ENCODE peak calls at places on chromosomes 2 and 18, in seven cellular contexts. One of them, this sample, is unnamed.

GRCh38 chr18:76483780-76484179 is 11.3 kb downstream of the ZNF516 start:
- DNase-seq in CD4-positive, alpha-beta T cell: no peak
- DNase-seq in AG09309: no peak
- DNase-seq in Calu3: no peak
- DNase-seq in posterior cingulate gyrus: no peak
- DNase-seq in activated naive CD4-positive, alpha-beta T cell: no peak
- DNase-seq in GM10248: no peak
- DNase-seq in this sample: no peak

GRCh38 chr2:71337776-71338175 is 6.2 kb downstream of the ZNF638 start:
- DNase-seq in CD4-positive, alpha-beta T cell: no peak
- DNase-seq in AG09309: no peak
- DNase-seq in Calu3: no peak
- DNase-seq in posterior cingulate gyrus: no peak
- DNase-seq in activated naive CD4-positive, alpha-beta T cell: no peak
- DNase-seq in GM10248: no peak
- DNase-seq in this sample: no peak

GRCh38 chr2:180046776-180047175 is 39.7 kb upstream of the CWC22 start:
- DNase-seq in CD4-positive, alpha-beta T cell: no peak
- DNase-seq in AG09309: no peak
- DNase-seq in Calu3: no peak
- DNase-seq in posterior cingulate gyrus: no peak
- DNase-seq in activated naive CD4-positive, alpha-beta T cell: no peak
- DNase-seq in GM10248: no peak
- DNase-seq in this sample: no peak

GRCh38 chr2:288743-289361 is 961 bp upstream of the ALKAL2 start:
- DNase-seq in CD4-positive, alpha-beta T cell: no peak
- DNase-seq in AG09309: no peak
- DNase-seq in Calu3: no peak
- DNase-seq in posterior cingulate gyrus: no peak
- DNase-seq in activated naive CD4-positive, alpha-beta T cell: no peak
- DNase-seq in GM10248: no peak
- DNase-seq in this sample: no peak

GRCh38 chr18:79068946-79069791 is at the start of gene ATP9B:
- DNase-seq in CD4-positive, alpha-beta T cell: peak; percentile 100
- DNase-seq in AG09309: peak; percentile 82
- DNase-seq in Calu3: peak; percentile 91
- DNase-seq in posterior cingulate gyrus: peak; percentile 99
- DNase-seq in activated naive CD4-positive, alpha-beta T cell: peak; percentile 98
- DNase-seq in GM10248: peak; percentile 97
- DNase-seq in this sample: peak; percentile 85

GRCh38 chr2:239257511-239257937 is 143.3 kb downstream of the HDAC4 start:
- DNase-seq in CD4-positive, alpha-beta T cell: no peak
- DNase-seq in AG09309: peak; percentile 67
- DNase-seq in Calu3: no peak
- DNase-seq in posterior cingulate gyrus: no peak
- DNase-seq in activated naive CD4-positive, alpha-beta T cell: no peak
- DNase-seq in GM10248: no peak
- DNase-seq in this sample: no peak

GRCh38 chr2:38602136-38602731 is 494 bp downstream of the HNRNPLL start:
- DNase-seq in CD4-positive, alpha-beta T cell: peak; percentile 20
- DNase-seq in AG09309: no peak
- DNase-seq in Calu3: peak; percentile 35
- DNase-seq in posterior cingulate gyrus: peak; percentile 29
- DNase-seq in activated naive CD4-positive, alpha-beta T cell: no peak
- DNase-seq in GM10248: peak; percentile 41
- DNase-seq in this sample: peak; percentile 64

GRCh38 chr2:238285653-238286082 is 2.7 kb downstream of the PER2 start:
- DNase-seq in CD4-positive, alpha-beta T cell: no peak
- DNase-seq in AG09309: peak; percentile 96
- DNase-seq in Calu3: peak; percentile 91
- DNase-seq in posterior cingulate gyrus: peak; percentile 34
- DNase-seq in activated naive CD4-positive, alpha-beta T cell: no peak
- DNase-seq in GM10248: no peak
- DNase-seq in this sample: no peak

GRCh38 chr2:31249009-31249690 is 15.2 kb downstream of the EHD3 start:
- DNase-seq in CD4-positive, alpha-beta T cell: no peak
- DNase-seq in AG09309: no peak
- DNase-seq in Calu3: no peak
- DNase-seq in posterior cingulate gyrus: no peak
- DNase-seq in activated naive CD4-positive, alpha-beta T cell: no peak
- DNase-seq in GM10248: no peak
- DNase-seq in this sample: no peak

GRCh38 chr2:234770081-234770506 is 181.7 kb upstream of the SH3BP4 start:
- DNase-seq in CD4-positive, alpha-beta T cell: no peak
- DNase-seq in AG09309: no peak
- DNase-seq in Calu3: no peak
- DNase-seq in posterior cingulate gyrus: peak; percentile 10
- DNase-seq in activated naive CD4-positive, alpha-beta T cell: no peak
- DNase-seq in GM10248: no peak
- DNase-seq in this sample: no peak

GRCh38 chr2:32262105-32262504 is 2.6 kb downstream of the NLRC4 start:
- DNase-seq in CD4-positive, alpha-beta T cell: no peak
- DNase-seq in AG09309: no peak
- DNase-seq in Calu3: no peak
- DNase-seq in posterior cingulate gyrus: no peak
- DNase-seq in activated naive CD4-positive, alpha-beta T cell: no peak
- DNase-seq in GM10248: no peak
- DNase-seq in this sample: no peak

GRCh38 chr2:74843371-74844298 is 9.7 kb downstream of the HK2 start:
- DNase-seq in CD4-positive, alpha-beta T cell: no peak
- DNase-seq in AG09309: no peak
- DNase-seq in Calu3: no peak
- DNase-seq in posterior cingulate gyrus: no peak
- DNase-seq in activated naive CD4-positive, alpha-beta T cell: no peak
- DNase-seq in GM10248: peak; percentile 67
- DNase-seq in this sample: no peak

GRCh38 chr2:226798422-226799210 is 1.0 kb downstream of the IRS1 start:
- DNase-seq in CD4-positive, alpha-beta T cell: peak; percentile 36
- DNase-seq in AG09309: no peak
- DNase-seq in Calu3: peak; percentile 58
- DNase-seq in posterior cingulate gyrus: peak; percentile 73
- DNase-seq in activated naive CD4-positive, alpha-beta T cell: peak; percentile 25
- DNase-seq in GM10248: peak; percentile 70
- DNase-seq in this sample: no peak

GRCh38 chr2:48902521-48902920 is 147.0 kb upstream of the LHCGR start:
- DNase-seq in CD4-positive, alpha-beta T cell: no peak
- DNase-seq in AG09309: no peak
- DNase-seq in Calu3: no peak
- DNase-seq in posterior cingulate gyrus: no peak
- DNase-seq in activated naive CD4-positive, alpha-beta T cell: no peak
- DNase-seq in GM10248: no peak
- DNase-seq in this sample: no peak

GRCh38 chr2:71897145-71897495 is 250.5 kb downstream of the CYP26B1 start:
- DNase-seq in CD4-positive, alpha-beta T cell: no peak
- DNase-seq in AG09309: no peak
- DNase-seq in Calu3: no peak
- DNase-seq in posterior cingulate gyrus: no peak
- DNase-seq in activated naive CD4-positive, alpha-beta T cell: no peak
- DNase-seq in GM10248: no peak
- DNase-seq in this sample: no peak

GRCh38 chr2:144999040-144999875 is 479.3 kb upstream of the ZEB2 start:
- DNase-seq in CD4-positive, alpha-beta T cell: no peak
- DNase-seq in AG09309: no peak
- DNase-seq in Calu3: no peak
- DNase-seq in posterior cingulate gyrus: no peak
- DNase-seq in activated naive CD4-positive, alpha-beta T cell: no peak
- DNase-seq in GM10248: no peak
- DNase-seq in this sample: no peak

GRCh38 chr2:113283704-113284284 is 5.1 kb upstream of the PAX8 start:
- DNase-seq in CD4-positive, alpha-beta T cell: no peak
- DNase-seq in AG09309: peak; percentile 73
- DNase-seq in Calu3: peak; percentile 89
- DNase-seq in posterior cingulate gyrus: no peak
- DNase-seq in activated naive CD4-positive, alpha-beta T cell: no peak
- DNase-seq in GM10248: no peak
- DNase-seq in this sample: no peak

GRCh38 chr2:8285081-8285480 is 396.8 kb upstream of the ID2 start:
- DNase-seq in CD4-positive, alpha-beta T cell: no peak
- DNase-seq in AG09309: no peak
- DNase-seq in Calu3: no peak
- DNase-seq in posterior cingulate gyrus: no peak
- DNase-seq in activated naive CD4-positive, alpha-beta T cell: no peak
- DNase-seq in GM10248: no peak
- DNase-seq in this sample: no peak

GRCh38 chr2:177332041-177332991 is 60.3 kb upstream of the AGPS start:
- DNase-seq in CD4-positive, alpha-beta T cell: no peak
- DNase-seq in AG09309: no peak
- DNase-seq in Calu3: peak; percentile 53
- DNase-seq in posterior cingulate gyrus: no peak
- DNase-seq in activated naive CD4-positive, alpha-beta T cell: no peak
- DNase-seq in GM10248: peak; percentile 50
- DNase-seq in this sample: no peak

GRCh38 chr2:184769686-184770085 is 171.4 kb downstream of the ZNF804A start:
- DNase-seq in CD4-positive, alpha-beta T cell: no peak
- DNase-seq in AG09309: no peak
- DNase-seq in Calu3: no peak
- DNase-seq in posterior cingulate gyrus: no peak
- DNase-seq in activated naive CD4-positive, alpha-beta T cell: no peak
- DNase-seq in GM10248: no peak
- DNase-seq in this sample: no peak

GRCh38 chr2:200306719-200306968 is 151 bp downstream of the SPATS2L start:
- DNase-seq in CD4-positive, alpha-beta T cell: no peak
- DNase-seq in AG09309: no peak
- DNase-seq in Calu3: no peak
- DNase-seq in posterior cingulate gyrus: no peak
- DNase-seq in activated naive CD4-positive, alpha-beta T cell: no peak
- DNase-seq in GM10248: peak; percentile 75
- DNase-seq in this sample: no peak

GRCh38 chr2:149732001-149732685 is 144.6 kb upstream of the MMADHC start:
- DNase-seq in CD4-positive, alpha-beta T cell: no peak
- DNase-seq in AG09309: peak; percentile 63
- DNase-seq in Calu3: peak; percentile 17
- DNase-seq in posterior cingulate gyrus: no peak
- DNase-seq in activated naive CD4-positive, alpha-beta T cell: no peak
- DNase-seq in GM10248: no peak
- DNase-seq in this sample: no peak

GRCh38 chr2:142868281-142868762 is 9.1 kb upstream of the KYNU start:
- DNase-seq in CD4-positive, alpha-beta T cell: no peak
- DNase-seq in AG09309: no peak
- DNase-seq in Calu3: peak; percentile 86
- DNase-seq in posterior cingulate gyrus: no peak
- DNase-seq in activated naive CD4-positive, alpha-beta T cell: no peak
- DNase-seq in GM10248: no peak
- DNase-seq in this sample: no peak

GRCh38 chr2:225400060-225400511 is 576 bp downstream of the NYAP2 start:
- DNase-seq in CD4-positive, alpha-beta T cell: no peak
- DNase-seq in AG09309: peak; percentile 3
- DNase-seq in Calu3: peak; percentile 58
- DNase-seq in posterior cingulate gyrus: peak; percentile 61
- DNase-seq in activated naive CD4-positive, alpha-beta T cell: no peak
- DNase-seq in GM10248: no peak
- DNase-seq in this sample: peak; percentile 12

GRCh38 chr2:42977236-42978174 is 185.1 kb upstream of the HAAO start:
- DNase-seq in CD4-positive, alpha-beta T cell: no peak
- DNase-seq in AG09309: no peak
- DNase-seq in Calu3: no peak
- DNase-seq in posterior cingulate gyrus: no peak
- DNase-seq in activated naive CD4-positive, alpha-beta T cell: no peak
- DNase-seq in GM10248: no peak
- DNase-seq in this sample: no peak

GRCh38 chr18:42298744-42299685 is 344.0 kb downstream of the PIK3C3 start:
- DNase-seq in CD4-positive, alpha-beta T cell: peak; percentile 18
- DNase-seq in AG09309: peak; percentile 34
- DNase-seq in Calu3: peak; percentile 76
- DNase-seq in posterior cingulate gyrus: peak; percentile 87
- DNase-seq in activated naive CD4-positive, alpha-beta T cell: no peak
- DNase-seq in GM10248: peak; percentile 56
- DNase-seq in this sample: peak; percentile 60

GRCh38 chr2:217724436-217724835 is 278.4 kb downstream of the TNS1 start:
- DNase-seq in CD4-positive, alpha-beta T cell: no peak
- DNase-seq in AG09309: no peak
- DNase-seq in Calu3: no peak
- DNase-seq in posterior cingulate gyrus: no peak
- DNase-seq in activated naive CD4-positive, alpha-beta T cell: no peak
- DNase-seq in GM10248: no peak
- DNase-seq in this sample: no peak

GRCh38 chr2:112794131-112794733 is 9.9 kb upstream of the IL1A start:
- DNase-seq in CD4-positive, alpha-beta T cell: no peak
- DNase-seq in AG09309: peak; percentile 65
- DNase-seq in Calu3: peak; percentile 82
- DNase-seq in posterior cingulate gyrus: no peak
- DNase-seq in activated naive CD4-positive, alpha-beta T cell: no peak
- DNase-seq in GM10248: peak; percentile 35
- DNase-seq in this sample: no peak

GRCh38 chr2:106542730-106543359 is 55.7 kb downstream of the CD8B2 start:
- DNase-seq in CD4-positive, alpha-beta T cell: peak; percentile 70
- DNase-seq in AG09309: no peak
- DNase-seq in Calu3: peak; percentile 83
- DNase-seq in posterior cingulate gyrus: peak; percentile 44
- DNase-seq in activated naive CD4-positive, alpha-beta T cell: peak; percentile 42
- DNase-seq in GM10248: peak; percentile 78
- DNase-seq in this sample: peak; percentile 10

GRCh38 chr18:32049393-32050161 is 31.0 kb downstream of the RNF125 start:
- DNase-seq in CD4-positive, alpha-beta T cell: no peak
- DNase-seq in AG09309: no peak
- DNase-seq in Calu3: no peak
- DNase-seq in posterior cingulate gyrus: no peak
- DNase-seq in activated naive CD4-positive, alpha-beta T cell: no peak
- DNase-seq in GM10248: peak; percentile 22
- DNase-seq in this sample: no peak

GRCh38 chr2:149556452-149556851 is 31.1 kb downstream of the MMADHC start:
- DNase-seq in CD4-positive, alpha-beta T cell: no peak
- DNase-seq in AG09309: no peak
- DNase-seq in Calu3: no peak
- DNase-seq in posterior cingulate gyrus: no peak
- DNase-seq in activated naive CD4-positive, alpha-beta T cell: no peak
- DNase-seq in GM10248: no peak
- DNase-seq in this sample: no peak

GRCh38 chr2:43341959-43342757 is 115.8 kb upstream of the ZFP36L2 start:
- DNase-seq in CD4-positive, alpha-beta T cell: no peak
- DNase-seq in AG09309: no peak
- DNase-seq in Calu3: peak; percentile 4
- DNase-seq in posterior cingulate gyrus: no peak
- DNase-seq in activated naive CD4-positive, alpha-beta T cell: no peak
- DNase-seq in GM10248: no peak
- DNase-seq in this sample: no peak

GRCh38 chr2:219415580-219416232 is 2.5 kb upstream of the DES start:
- DNase-seq in CD4-positive, alpha-beta T cell: no peak
- DNase-seq in AG09309: no peak
- DNase-seq in Calu3: no peak
- DNase-seq in posterior cingulate gyrus: no peak
- DNase-seq in activated naive CD4-positive, alpha-beta T cell: no peak
- DNase-seq in GM10248: no peak
- DNase-seq in this sample: no peak

This sample was measured in amygdala.